ENCODE peak calls at places on chromosomes 7 and 10, in eight cellular contexts. One of them, this sample, is unnamed.

GRCh38 chr7:95435422-95435780 is 573 bp upstream of the PON2 start:
- DNase-seq in brain microvascular endothelial cell: no peak
- DNase-seq in cardiac fibroblast: no peak
- DNase-seq in sciatic nerve: no peak
- DNase-seq in Kasumi-1: no peak
- DNase-seq in body of pancreas: peak; percentile 12
- DNase-seq in Calu3: no peak
- DNase-seq in Panc1: no peak
- DNase-seq in this sample: no peak

GRCh38 chr10:78471723-78472541 is 438.3 kb downstream of the RPS24 start:
- DNase-seq in brain microvascular endothelial cell: no peak
- DNase-seq in cardiac fibroblast: peak; percentile 53
- DNase-seq in sciatic nerve: peak; percentile 46
- DNase-seq in Kasumi-1: no peak
- DNase-seq in body of pancreas: no peak
- DNase-seq in Calu3: no peak
- DNase-seq in Panc1: no peak
- DNase-seq in this sample: no peak

GRCh38 chr10:3408603-3409365 is 236.2 kb upstream of the PITRM1 start:
- DNase-seq in brain microvascular endothelial cell: no peak
- DNase-seq in cardiac fibroblast: no peak
- DNase-seq in sciatic nerve: no peak
- DNase-seq in Kasumi-1: no peak
- DNase-seq in body of pancreas: peak; percentile 45
- DNase-seq in Calu3: peak; percentile 38
- DNase-seq in Panc1: no peak
- DNase-seq in this sample: no peak

GRCh38 chr10:91570220-91570619 is 62.7 kb downstream of the PPP1R3C start:
- DNase-seq in brain microvascular endothelial cell: no peak
- DNase-seq in cardiac fibroblast: no peak
- DNase-seq in sciatic nerve: no peak
- DNase-seq in Kasumi-1: no peak
- DNase-seq in body of pancreas: no peak
- DNase-seq in Calu3: no peak
- DNase-seq in Panc1: no peak
- DNase-seq in this sample: no peak

GRCh38 chr7:150901160-150902035 is 49.1 kb downstream of the AOC1 start:
- DNase-seq in brain microvascular endothelial cell: no peak
- DNase-seq in cardiac fibroblast: no peak
- DNase-seq in sciatic nerve: no peak
- DNase-seq in Kasumi-1: no peak
- DNase-seq in body of pancreas: peak; percentile 41
- DNase-seq in Calu3: peak; percentile 75
- DNase-seq in Panc1: no peak
- DNase-seq in this sample: no peak

GRCh38 chr10:43892062-43892765 is 243.5 kb upstream of the ZNF32 start:
- DNase-seq in brain microvascular endothelial cell: peak; percentile 62
- DNase-seq in cardiac fibroblast: peak; percentile 53
- DNase-seq in sciatic nerve: no peak
- DNase-seq in Kasumi-1: no peak
- DNase-seq in body of pancreas: no peak
- DNase-seq in Calu3: no peak
- DNase-seq in Panc1: no peak
- DNase-seq in this sample: peak; percentile 58

GRCh38 chr10:29658984-29659769 is 24.4 kb upstream of the SVIL start:
- DNase-seq in brain microvascular endothelial cell: peak; percentile 100
- DNase-seq in cardiac fibroblast: peak; percentile 97
- DNase-seq in sciatic nerve: no peak
- DNase-seq in Kasumi-1: peak; percentile 94
- DNase-seq in body of pancreas: no peak
- DNase-seq in Calu3: peak; percentile 84
- DNase-seq in Panc1: peak; percentile 94
- DNase-seq in this sample: no peak

GRCh38 chr10:23918839-23919238 is 290.1 kb upstream of the KIAA1217 start:
- DNase-seq in brain microvascular endothelial cell: no peak
- DNase-seq in cardiac fibroblast: no peak
- DNase-seq in sciatic nerve: no peak
- DNase-seq in Kasumi-1: peak; percentile 84
- DNase-seq in body of pancreas: no peak
- DNase-seq in Calu3: no peak
- DNase-seq in Panc1: no peak
- DNase-seq in this sample: no peak

GRCh38 chr10:124636271-124636993 is 107.7 kb downstream of the FAM53B start:
- DNase-seq in brain microvascular endothelial cell: no peak
- DNase-seq in cardiac fibroblast: no peak
- DNase-seq in sciatic nerve: no peak
- DNase-seq in Kasumi-1: no peak
- DNase-seq in body of pancreas: no peak
- DNase-seq in Calu3: no peak
- DNase-seq in Panc1: no peak
- DNase-seq in this sample: no peak

GRCh38 chr7:99923200-99923599 is 3.9 kb upstream of the TRIM4 start:
- DNase-seq in brain microvascular endothelial cell: no peak
- DNase-seq in cardiac fibroblast: no peak
- DNase-seq in sciatic nerve: no peak
- DNase-seq in Kasumi-1: no peak
- DNase-seq in body of pancreas: no peak
- DNase-seq in Calu3: no peak
- DNase-seq in Panc1: no peak
- DNase-seq in this sample: no peak

GRCh38 chr10:34124522-34125035 is 690.5 kb downstream of the PARD3 start:
- DNase-seq in brain microvascular endothelial cell: peak; percentile 30
- DNase-seq in cardiac fibroblast: peak; percentile 60
- DNase-seq in sciatic nerve: no peak
- DNase-seq in Kasumi-1: no peak
- DNase-seq in body of pancreas: no peak
- DNase-seq in Calu3: peak; percentile 81
- DNase-seq in Panc1: peak; percentile 58
- DNase-seq in this sample: no peak

GRCh38 chr7:76303829-76304505 is 1.5 kb downstream of the HSPB1 start:
- DNase-seq in brain microvascular endothelial cell: no peak
- DNase-seq in cardiac fibroblast: no peak
- DNase-seq in sciatic nerve: no peak
- DNase-seq in Kasumi-1: no peak
- DNase-seq in body of pancreas: peak; percentile 29
- DNase-seq in Calu3: no peak
- DNase-seq in Panc1: no peak
- DNase-seq in this sample: no peak

GRCh38 chr7:114852275-114852674 is 69.6 kb upstream of the MDFIC start:
- DNase-seq in brain microvascular endothelial cell: no peak
- DNase-seq in cardiac fibroblast: no peak
- DNase-seq in sciatic nerve: no peak
- DNase-seq in Kasumi-1: no peak
- DNase-seq in body of pancreas: no peak
- DNase-seq in Calu3: no peak
- DNase-seq in Panc1: no peak
- DNase-seq in this sample: no peak

GRCh38 chr7:104240400-104240799 is 32.6 kb upstream of the ORC5 start:
- DNase-seq in brain microvascular endothelial cell: no peak
- DNase-seq in cardiac fibroblast: peak; percentile 23
- DNase-seq in sciatic nerve: no peak
- DNase-seq in Kasumi-1: no peak
- DNase-seq in body of pancreas: no peak
- DNase-seq in Calu3: no peak
- DNase-seq in Panc1: no peak
- DNase-seq in this sample: no peak

GRCh38 chr10:60282771-60283353 is 106.8 kb downstream of the ANK3 start:
- DNase-seq in brain microvascular endothelial cell: peak; percentile 78
- DNase-seq in cardiac fibroblast: no peak
- DNase-seq in sciatic nerve: no peak
- DNase-seq in Kasumi-1: peak; percentile 89
- DNase-seq in body of pancreas: no peak
- DNase-seq in Calu3: peak; percentile 49
- DNase-seq in Panc1: peak; percentile 66
- DNase-seq in this sample: no peak

GRCh38 chr7:25059576-25059975 is 65.5 kb downstream of the CYCS start:
- DNase-seq in brain microvascular endothelial cell: no peak
- DNase-seq in cardiac fibroblast: no peak
- DNase-seq in sciatic nerve: no peak
- DNase-seq in Kasumi-1: no peak
- DNase-seq in body of pancreas: no peak
- DNase-seq in Calu3: no peak
- DNase-seq in Panc1: no peak
- DNase-seq in this sample: no peak